ENCODE peak calls at places on chromosomes 3 and 15, in seven cellular contexts. J is HCT116, H is HepG2, C is GM12878, W is H1, F is SK-N-SH, X is K562. Y is an unnamed sample.

GRCh38 chr15:31326729-31327673 is at the start of gene KLF13:
- DNase-seq in W (no peak), H (no peak), X (peak), J (no peak), F (peak), C (no peak), Y (no peak)

GRCh38 chr3:194134231-194134756 is 1.7 kb upstream of the HES1 start:
- DNase-seq in H (no peak), W (no peak), F (peak), C (no peak), J (no peak), X (no peak), Y (no peak)

GRCh38 chr3:108472011-108472591 is 38.3 kb downstream of the MYH15 start:
- DNase-seq in W (no peak), H (no peak), J (peak), F (peak), X (no peak), C (no peak), Y (no peak)

GRCh38 chr3:177499779-177500423 is 302.6 kb upstream of the TBL1XR1 start:
- DNase-seq in X (no peak), W (no peak), C (no peak), F (no peak), J (no peak), H (peak), Y (no peak)

GRCh38 chr3:17473761-17474160 is 268.7 kb downstream of the TBC1D5 start:
- DNase-seq in W (no peak), C (no peak), F (peak), H (no peak), X (no peak), J (no peak), Y (peak)

GRCh38 chr15:40930430-40931299 is 1.5 kb downstream of the DLL4 start:
- DNase-seq in J (peak), X (peak), W (no peak), C (no peak), F (peak), H (peak), Y (peak)

GRCh38 chr3:157594413-157594812 is 91.2 kb upstream of the VEPH1 start:
- DNase-seq in F (no peak), W (no peak), H (no peak), C (no peak), X (no peak), J (no peak), Y (no peak)

GRCh38 chr3:58724376-58724775 is 57.8 kb upstream of the FAM3D start:
- DNase-seq in X (no peak), J (no peak), H (no peak), F (no peak), C (no peak), W (no peak), Y (no peak)

GRCh38 chr15:44836094-44836493 is 99.8 kb downstream of the TRIM69 start:
- DNase-seq in F (no peak), X (no peak), J (no peak), C (no peak), W (no peak), H (peak), Y (no peak)

GRCh38 chr3:112463250-112463649 is 36.0 kb downstream of the BTLA start:
- DNase-seq in X (no peak), J (no peak), C (peak), H (no peak), F (no peak), W (no peak), Y (no peak)

GRCh38 chr3:30012941-30013543 is 593.4 kb upstream of the TGFBR2 start:
- DNase-seq in J (peak), X (peak), C (peak), W (no peak), F (peak), H (peak), Y (peak)

GRCh38 chr3:157502916-157503620 is at the start of gene VEPH1:
- DNase-seq in C (no peak), X (no peak), J (no peak), W (no peak), H (no peak), F (peak), Y (no peak)

GRCh38 chr3:66722675-66723074 is 221.9 kb upstream of the LRIG1 start:
- DNase-seq in H (no peak), X (no peak), C (no peak), J (no peak), W (no peak), F (no peak), Y (no peak)

GRCh38 chr3:190192807-190193206 is 72.1 kb upstream of the P3H2 start:
- DNase-seq in C (no peak), H (no peak), X (no peak), W (no peak), J (no peak), F (no peak), Y (no peak)

GRCh38 chr3:70982700-70983140 is 600.8 kb downstream of the FOXP1 start:
- DNase-seq in W (no peak), C (peak), H (no peak), F (no peak), X (no peak), J (peak), Y (peak)

GRCh38 chr3:187935623-187936156 is 190.4 kb upstream of the BCL6 start:
- DNase-seq in W (no peak), F (peak), C (peak), J (no peak), H (no peak), X (no peak), Y (no peak)

GRCh38 chr3:45123030-45123429 is 23.1 kb downstream of the CDCP1 start:
- DNase-seq in H (no peak), J (no peak), F (no peak), X (no peak), C (peak), W (no peak), Y (no peak)

GRCh38 chr3:127419641-127420354 is 132.0 kb upstream of the PRR20G start:
- DNase-seq in X (no peak), F (no peak), C (no peak), J (no peak), H (no peak), W (no peak), Y (no peak)

GRCh38 chr3:127420355-127420655 is 132.5 kb upstream of the PRR20G start:
- DNase-seq in C (no peak), F (no peak), W (no peak), J (no peak), X (no peak), H (no peak), Y (no peak)

GRCh38 chr3:127419140-127419539 is 131.3 kb upstream of the PRR20G start:
- DNase-seq in W (no peak), C (no peak), X (no peak), H (no peak), J (no peak), F (no peak), Y (no peak)

GRCh38 chr3:127418560-127419099 is 130.8 kb upstream of the PRR20G start:
- DNase-seq in C (no peak), H (no peak), F (no peak), W (no peak), X (no peak), J (no peak), Y (no peak)

DNA sequence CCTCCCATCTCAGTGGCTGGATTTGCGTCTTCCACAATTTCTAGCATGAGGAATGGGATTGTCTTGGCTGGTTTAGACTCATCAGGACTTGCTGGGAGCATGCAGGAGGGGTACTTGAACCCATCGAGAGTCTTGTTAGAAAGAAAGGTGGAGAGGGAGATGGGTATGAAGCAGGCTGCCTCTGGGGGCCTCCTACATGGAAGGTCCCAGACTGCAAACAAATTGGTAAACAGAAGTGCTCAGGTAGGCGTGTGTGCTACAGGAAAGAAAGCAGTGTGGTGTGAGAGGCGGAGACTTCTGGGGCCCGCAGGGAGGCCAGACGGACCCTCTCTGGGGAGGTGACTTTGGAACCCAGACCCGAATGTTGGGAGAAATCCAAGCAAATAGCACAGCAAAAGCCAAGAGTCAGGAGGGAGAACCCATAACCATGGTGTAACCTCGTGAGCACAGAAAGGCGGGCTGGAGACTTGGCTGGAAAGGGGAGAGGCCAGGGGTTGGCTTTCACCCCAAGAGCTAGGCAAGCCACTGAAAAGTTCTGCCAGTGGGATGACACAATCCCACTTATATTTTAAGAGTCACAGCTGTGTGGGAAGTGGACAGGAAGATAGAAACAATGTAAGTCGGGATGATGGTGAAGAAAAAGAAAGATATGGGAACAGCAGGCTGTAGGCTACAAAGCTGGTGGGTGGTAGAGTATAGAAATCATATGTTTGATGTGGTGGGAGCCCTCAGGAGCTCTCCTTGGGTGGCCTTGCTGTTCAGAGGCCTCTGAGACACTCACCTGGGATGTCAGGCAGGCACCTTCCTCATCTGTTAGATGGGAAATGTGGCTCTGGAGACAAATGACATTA is 130.1 kb upstream of the PRR20G start:
- DNase-seq in W (no peak), C (no peak), F (no peak), X (no peak), J (no peak), H (no peak), Y (no peak)
- TF ChIP-seq JUND in W (no peak), C (no peak), F (no peak), X (no peak), J (no peak), H (no peak), Y (no peak)

GRCh38 chr15:98416222-98416835 is 232.0 kb upstream of the IGF1R start:
- DNase-seq in W (no peak), F (no peak), H (no peak), X (no peak), C (no peak), J (no peak), Y (no peak)

GRCh38 chr15:98410328-98410727 is 238.0 kb upstream of the IGF1R start:
- DNase-seq in X (no peak), W (no peak), J (no peak), C (no peak), H (no peak), F (no peak), Y (no peak)

GRCh38 chr15:98413973-98414546 is 234.3 kb upstream of the IGF1R start:
- DNase-seq in W (no peak), X (no peak), J (no peak), C (no peak), H (no peak), F (no peak), Y (no peak)

GRCh38 chr15:98417346-98417745 is 231.0 kb upstream of the IGF1R start:
- DNase-seq in X (no peak), C (no peak), F (no peak), J (no peak), W (no peak), H (no peak), Y (no peak)

DNA sequence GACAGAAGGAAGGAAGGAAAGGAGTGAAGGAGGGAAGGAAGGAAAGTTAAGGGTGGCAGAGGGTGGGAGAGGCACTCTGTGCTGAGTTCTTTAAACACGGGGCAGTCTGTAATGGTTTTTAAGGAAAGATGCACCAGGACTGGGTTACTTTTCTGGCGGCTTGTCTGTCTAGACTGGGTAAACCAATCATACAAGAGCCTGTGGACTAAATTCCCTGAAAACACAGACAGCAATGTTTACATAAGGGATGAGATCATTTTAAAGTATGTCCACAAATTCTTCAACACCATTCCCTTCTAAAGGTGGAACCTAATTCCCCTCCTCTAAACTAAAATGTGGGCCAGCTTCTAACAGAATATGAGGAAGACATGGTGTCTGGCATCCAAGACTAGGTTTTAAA is 235.5 kb upstream of the IGF1R start:
- DNase-seq in J (no peak), H (peak), X (no peak), W (no peak), C (no peak), F (no peak), Y (no peak)
- TF ChIP-seq JUND in J (no peak), H (no peak), X (no peak), W (no peak), C (no peak), F (no peak), Y (no peak)

DNA sequence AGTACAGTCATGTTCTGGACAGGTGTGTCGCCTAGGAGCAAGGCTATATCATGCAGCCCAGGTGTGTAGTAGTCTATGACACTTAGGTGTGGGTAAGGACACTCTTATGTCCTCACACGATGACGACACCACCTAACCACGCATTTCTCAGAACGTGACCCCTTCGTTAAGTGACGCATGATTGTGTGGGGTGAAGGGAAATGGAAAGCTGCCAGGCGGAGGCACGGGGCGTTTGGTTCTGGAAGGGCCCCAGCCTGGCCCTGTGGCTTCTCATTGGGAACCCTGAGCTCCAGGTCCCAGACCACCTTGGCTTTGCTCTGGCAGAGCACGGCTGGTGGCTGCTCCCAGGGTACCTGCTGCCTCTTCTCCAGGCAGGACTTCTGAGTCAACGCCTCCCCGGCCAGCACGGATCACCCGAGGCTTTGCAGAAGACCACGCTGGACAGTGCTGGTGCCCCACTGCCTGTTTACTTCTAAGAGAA is 39.3 kb downstream of the FBLN2 start:
- DNase-seq in C (no peak), X (no peak), H (no peak), F (no peak), J (no peak), W (no peak), Y (no peak)
- TF ChIP-seq JUND in C (no peak), X (no peak), H (no peak), F (no peak), J (no peak), W (no peak), Y (no peak)

GRCh38 chr3:39260957-39261356 is 18.9 kb downstream of the CX3CR1 start:
- DNase-seq in H (peak), F (peak), J (peak), W (no peak), C (peak), X (peak), Y (peak)
- TF ChIP-seq JUND in H (no peak), F (no peak), J (no peak), W (no peak), C (no peak), X (peak), Y (no peak)

GRCh38 chr3:159548675-159549335 is 439.8 kb upstream of the IL12A start:
- DNase-seq in W (no peak), X (no peak), F (no peak), J (no peak), C (no peak), H (no peak), Y (no peak)
- TF ChIP-seq JUND in W (no peak), X (no peak), F (no peak), J (peak), C (no peak), H (no peak), Y (no peak)

DNA sequence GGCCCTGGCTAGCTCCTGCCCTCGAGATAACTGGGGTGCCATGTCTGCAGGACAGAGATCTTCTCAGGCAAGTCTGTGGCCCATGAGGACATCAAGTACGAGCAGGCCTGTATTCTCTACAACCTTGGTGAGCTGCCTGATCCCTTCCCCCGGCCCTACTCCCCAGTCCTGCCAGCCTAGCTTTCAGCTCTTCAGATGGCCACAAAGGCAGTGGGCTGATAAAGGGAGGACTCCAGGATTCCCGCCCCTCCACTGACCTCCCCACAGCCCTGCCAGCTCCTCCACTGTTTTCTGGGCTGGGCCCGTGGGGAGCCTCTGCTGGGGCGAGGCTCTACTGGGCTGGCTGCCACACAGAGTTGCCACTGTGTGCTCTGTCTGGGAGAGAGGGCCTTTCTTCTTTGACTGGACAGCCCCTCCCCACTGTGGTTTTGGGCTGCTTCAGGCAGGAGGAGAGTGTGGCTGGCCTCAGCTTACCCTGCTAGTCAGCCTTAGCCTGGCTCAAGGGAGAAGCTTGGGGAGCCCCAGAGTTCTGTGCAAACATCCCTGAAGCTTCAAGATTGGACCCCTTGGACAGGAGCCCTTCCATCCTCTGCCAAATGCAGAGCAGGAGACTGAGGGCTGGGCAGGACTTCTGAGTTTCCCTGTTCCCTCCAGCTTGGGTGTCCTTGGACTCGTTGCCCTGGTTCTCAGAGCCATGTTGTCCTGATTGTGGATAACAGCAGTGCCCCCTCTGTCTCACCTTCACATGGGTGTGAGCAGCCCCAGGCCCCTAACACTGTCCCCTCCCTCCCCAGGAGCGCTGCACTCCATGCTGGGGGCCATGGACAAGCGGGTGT is 24.4 kb downstream of the PTPN23 start:
- DNase-seq in F (peak), J (no peak), C (no peak), H (no peak), W (no peak), X (no peak), Y (no peak)
- TF ChIP-seq JUND in F (no peak), J (no peak), C (no peak), H (no peak), W (no peak), X (no peak), Y (no peak)

DNA sequence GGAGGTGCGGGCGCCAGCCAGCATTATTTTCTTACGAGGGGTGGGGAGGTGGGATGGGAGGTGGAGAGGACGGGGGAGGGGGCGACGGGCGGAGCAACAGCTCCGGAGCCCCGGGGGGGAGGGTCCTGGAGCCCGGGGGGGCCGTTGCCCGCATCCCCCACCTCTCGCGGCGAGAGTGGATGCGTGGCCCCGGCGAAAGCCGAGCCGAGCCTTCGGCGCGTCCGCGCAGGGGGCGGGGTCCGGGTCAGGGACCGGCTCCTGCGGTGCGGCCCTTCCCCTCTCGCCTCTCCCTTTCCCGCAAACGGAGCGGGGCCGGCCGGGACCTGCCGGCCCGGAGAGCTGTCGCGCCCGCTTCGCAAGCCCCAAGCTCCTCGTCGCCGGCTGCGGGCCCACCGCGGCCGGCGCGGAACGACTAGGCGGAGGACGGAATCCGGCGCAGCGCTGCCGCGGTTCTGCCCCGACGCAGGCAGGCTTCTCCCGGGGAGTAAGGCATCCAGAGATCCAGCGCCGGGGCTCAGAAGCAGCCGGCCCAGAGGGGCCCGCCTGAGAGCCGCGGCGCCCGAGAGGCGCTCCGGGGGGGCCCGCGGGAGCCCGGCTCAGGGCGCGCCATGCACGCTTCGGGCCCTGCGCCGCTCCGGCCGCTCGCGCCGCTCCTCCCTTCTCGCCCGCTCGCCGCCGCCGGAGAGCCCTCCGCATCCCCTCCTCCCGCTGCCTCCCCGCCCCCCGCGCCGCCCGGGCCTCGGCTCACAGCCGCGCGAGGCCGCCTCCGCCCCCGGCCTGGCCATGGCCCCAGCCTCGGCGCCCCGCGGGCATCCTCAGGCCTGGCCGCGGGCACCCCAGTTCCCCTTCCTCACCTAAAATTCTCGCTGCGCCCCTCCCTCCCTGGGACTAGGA is 449 bp upstream of the ADCY5 start:
- DNase-seq in C (no peak), H (no peak), X (no peak), F (peak), J (no peak), W (no peak), Y (no peak)
- TF ChIP-seq JUND in C (no peak), H (no peak), X (no peak), F (no peak), J (no peak), W (no peak), Y (no peak)

DNA sequence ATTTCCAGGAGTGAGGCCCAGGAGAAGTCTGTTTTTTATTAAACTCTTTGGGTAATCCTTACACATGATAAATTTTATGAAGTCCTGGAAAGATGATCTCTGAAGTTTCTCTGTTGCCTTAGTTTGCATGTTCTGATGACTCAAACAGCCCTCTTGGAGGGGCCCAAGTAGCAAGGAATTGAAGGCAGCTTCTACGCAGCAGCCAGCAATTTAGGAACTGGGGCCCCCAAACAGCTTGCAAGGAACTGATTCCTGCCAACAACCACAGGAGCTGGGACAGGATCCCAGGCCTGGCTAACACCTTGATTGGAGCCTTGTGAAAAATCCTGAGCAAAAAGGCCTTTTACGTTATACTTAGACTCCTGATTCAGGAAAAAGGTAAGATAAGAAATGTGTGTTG is 5.3 kb upstream of the ACP3 start:
- DNase-seq in J (no peak), F (no peak), W (no peak), C (no peak), X (no peak), H (no peak), Y (no peak)
- TF ChIP-seq JUND in J (no peak), F (no peak), W (no peak), C (no peak), X (no peak), H (no peak), Y (no peak)

Y was measured in T47D.